ENCODE peak calls at places on chromosomes 7 and 10, in five cellular contexts. G is CD8-positive, alpha-beta memory T cell; C is psoas muscle; H is tibial nerve; Z is IMR-90. R is an unnamed sample.

GRCh38 chr7:71155236-71155635 is 23.3 kb downstream of the GALNT17 start:
- DNase-seq in G (no peak), C (no peak), H (no peak), Z (no peak), R (no peak)

GRCh38 chr10:110398419-110399162 is 93.9 kb upstream of the SMNDC1 start:
- DNase-seq in G (no peak), C (no peak), H (no peak), Z (peak; percentile 98), R (peak; percentile 76)

GRCh38 chr7:138287549-138287948 is 172.5 kb upstream of the TRIM24 start:
- DNase-seq in G (no peak), C (no peak), H (no peak), Z (no peak), R (no peak)

GRCh38 chr7:84529480-84530205 is 335.1 kb upstream of the SEMA3A start:
- DNase-seq in G (no peak), C (no peak), H (no peak), Z (peak; percentile 83), R (no peak)

GRCh38 chr7:109246330-109247077 is 676.8 kb downstream of the DNAJB9 start:
- DNase-seq in G (no peak), C (no peak), H (no peak), Z (no peak), R (no peak)

GRCh38 chr7:1725766-1726630 is 55.9 kb downstream of the ELFN1 start:
- DNase-seq in G (no peak), C (no peak), H (no peak), Z (no peak), R (no peak)

GRCh38 chr10:116115797-116116196 is 157.2 kb downstream of the GFRA1 start:
- DNase-seq in G (no peak), C (no peak), H (no peak), Z (no peak), R (no peak)

GRCh38 chr10:23351914-23352313 is 7.3 kb upstream of the C10orf67 start:
- DNase-seq in G (no peak), C (no peak), H (no peak), Z (peak; percentile 83), R (no peak)

GRCh38 chr7:30159153-30159552 is 24.4 kb downstream of the MTURN start:
- DNase-seq in G (no peak), C (no peak), H (no peak), Z (no peak), R (no peak)

GRCh38 chr10:130723704-130724103 is 587.5 kb downstream of the GLRX3 start:
- DNase-seq in G (no peak), C (no peak), H (no peak), Z (no peak), R (no peak)

GRCh38 chr7:155216475-155217272 is 81.0 kb upstream of the INSIG1 start:
- DNase-seq in G (no peak), C (no peak), H (no peak), Z (peak; percentile 29), R (peak; percentile 37)

GRCh38 chr7:40008218-40008815 is 58.3 kb downstream of the CDK13 start:
- DNase-seq in G (no peak), C (no peak), H (no peak), Z (peak; percentile 89), R (no peak)

GRCh38 chr7:518630-519428 is 817 bp downstream of the PDGFA start:
- DNase-seq in G (no peak), C (peak; percentile 88), H (peak; percentile 41), Z (peak; percentile 71), R (peak; percentile 91)

GRCh38 chr10:119867317-119867716 is 5.3 kb downstream of the MCMBP start:
- DNase-seq in G (no peak), C (no peak), H (no peak), Z (no peak), R (no peak)

GRCh38 chr10:119863951-119864565 is 8.6 kb downstream of the MCMBP start:
- DNase-seq in G (no peak), C (no peak), H (no peak), Z (no peak), R (no peak)

GRCh38 chr10:119860866-119861601 is 11.6 kb downstream of the MCMBP start:
- DNase-seq in G (no peak), C (no peak), H (no peak), Z (no peak), R (no peak)

GRCh38 chr10:119862524-119862923 is 10.1 kb downstream of the MCMBP start:
- DNase-seq in G (no peak), C (no peak), H (no peak), Z (no peak), R (no peak)

GRCh38 chr10:119865699-119866240 is 6.9 kb downstream of the MCMBP start:
- DNase-seq in G (no peak), C (no peak), H (no peak), Z (no peak), R (no peak)
- H3K4me1 ChIP-seq in G (peaks cover 16% of the 10 kb centered on the region), C (peaks cover 8% of the 10 kb centered on the region), H (peaks cover 40% of the 10 kb centered on the region), Z (peaks cover 2% of the 10 kb centered on the region), R (peaks cover 3% of the 10 kb centered on the region)

DNA sequence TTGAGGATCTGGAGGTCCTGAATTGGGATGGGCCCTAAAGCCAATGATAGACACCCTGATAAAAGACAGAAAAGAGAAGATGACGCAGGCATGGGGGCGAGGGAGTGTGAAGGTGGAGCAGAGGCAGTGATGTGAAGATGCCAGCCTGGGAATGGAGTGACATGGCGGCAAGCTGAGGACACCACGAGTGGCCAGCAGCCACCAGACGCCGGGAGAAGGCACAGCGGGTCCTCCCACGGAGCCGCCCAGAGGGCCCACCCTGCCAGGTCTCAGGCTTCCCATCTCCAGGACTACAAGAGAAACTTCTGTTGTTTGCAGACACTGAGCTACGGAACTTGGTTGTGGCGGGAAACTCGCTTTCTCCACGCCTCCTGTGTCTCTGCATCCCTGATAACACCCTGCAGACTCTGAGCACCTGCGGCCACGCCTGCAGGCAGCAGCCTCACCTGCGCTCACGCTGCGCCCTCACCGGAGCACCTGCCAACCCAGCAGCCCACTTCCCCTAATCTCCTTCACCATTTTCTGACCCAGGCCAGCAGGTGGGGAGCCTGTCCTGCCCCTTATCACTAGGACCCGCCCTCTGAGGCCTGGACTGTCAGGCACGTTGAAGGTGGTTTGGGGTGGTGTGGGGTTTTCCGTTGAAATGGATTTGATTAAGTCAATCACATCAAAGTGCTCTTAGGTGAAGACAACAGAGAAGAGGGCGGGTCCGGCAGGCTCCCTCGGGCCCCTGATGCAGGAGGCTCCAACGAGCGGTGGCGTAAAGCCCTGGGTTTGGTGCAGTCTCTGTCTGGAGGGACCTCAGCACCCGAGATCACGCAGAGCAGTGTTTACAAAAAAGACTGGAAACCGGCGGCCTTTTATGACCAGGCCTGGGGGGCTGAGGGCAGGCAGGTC is 45.2 kb downstream of the DPYSL4 start:
- DNase-seq in G (no peak), C (no peak), H (no peak), Z (no peak), R (no peak)
- H3K4me3 ChIP-seq in G (no peak overlapping the region), C (no peak overlapping the region), H (no peak overlapping the region), Z (no peak overlapping the region), R (no peak overlapping the region)

GRCh38 chr10:29806350-29806788 is 171.6 kb upstream of the SVIL start:
- DNase-seq in G (no peak), C (no peak), H (no peak), Z (peak; percentile 74), R (no peak)
- H3K27ac ChIP-seq in G (no peak overlapping the region), C (peak overlapping the region; percentile 98), H (no peak overlapping the region), Z (peak overlapping the region; percentile 65), R (no peak overlapping the region)

DNA sequence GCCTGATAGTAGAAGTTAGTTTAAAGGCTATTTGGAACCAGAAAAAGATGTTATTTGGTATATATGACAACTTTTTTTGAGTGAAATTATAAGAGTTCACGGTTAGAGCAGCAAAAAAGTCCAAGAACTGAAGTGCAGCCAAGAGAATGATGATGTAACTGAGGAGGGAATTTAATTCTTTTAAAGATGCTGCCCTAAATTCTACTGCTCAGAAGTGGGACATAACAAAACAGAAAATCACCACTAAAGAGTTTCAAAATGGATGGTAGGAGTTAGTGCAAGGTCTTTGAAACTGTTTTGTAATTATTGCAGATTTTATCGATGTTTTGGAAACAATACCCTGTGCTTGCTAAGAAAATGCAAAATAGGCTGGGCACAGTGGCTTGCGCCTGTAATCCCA is 6.5 kb downstream of the SAMD8 start:
- DNase-seq in G (no peak), C (no peak), H (no peak), Z (peak; percentile 40), R (no peak)
- H3K4me1 ChIP-seq in G (peaks cover 11% of the 10 kb centered on the region), C (peaks cover 93% of the 10 kb centered on the region), H (peaks cover 67% of the 10 kb centered on the region), Z (peaks cover 5% of the 10 kb centered on the region), R (no peaks in the 10 kb centered on the region)

GRCh38 chr7:2726316-2727018 is 38.5 kb downstream of the AMZ1 start:
- DNase-seq in G (no peak), C (peak; percentile 52), H (no peak), Z (no peak), R (peak; percentile 44)
- H3K4me3 ChIP-seq in G (no peak overlapping the region), C (no peak overlapping the region), H (no peak overlapping the region), Z (no peak overlapping the region), R (no peak overlapping the region)

GRCh38 chr10:3914702-3915101 is 129.7 kb upstream of the KLF6 start:
- DNase-seq in G (no peak), C (no peak), H (no peak), Z (no peak), R (no peak)
- H3K27ac ChIP-seq in G (no peak overlapping the region), C (no peak overlapping the region), H (no peak overlapping the region), Z (no peak overlapping the region), R (no peak overlapping the region)

DNA sequence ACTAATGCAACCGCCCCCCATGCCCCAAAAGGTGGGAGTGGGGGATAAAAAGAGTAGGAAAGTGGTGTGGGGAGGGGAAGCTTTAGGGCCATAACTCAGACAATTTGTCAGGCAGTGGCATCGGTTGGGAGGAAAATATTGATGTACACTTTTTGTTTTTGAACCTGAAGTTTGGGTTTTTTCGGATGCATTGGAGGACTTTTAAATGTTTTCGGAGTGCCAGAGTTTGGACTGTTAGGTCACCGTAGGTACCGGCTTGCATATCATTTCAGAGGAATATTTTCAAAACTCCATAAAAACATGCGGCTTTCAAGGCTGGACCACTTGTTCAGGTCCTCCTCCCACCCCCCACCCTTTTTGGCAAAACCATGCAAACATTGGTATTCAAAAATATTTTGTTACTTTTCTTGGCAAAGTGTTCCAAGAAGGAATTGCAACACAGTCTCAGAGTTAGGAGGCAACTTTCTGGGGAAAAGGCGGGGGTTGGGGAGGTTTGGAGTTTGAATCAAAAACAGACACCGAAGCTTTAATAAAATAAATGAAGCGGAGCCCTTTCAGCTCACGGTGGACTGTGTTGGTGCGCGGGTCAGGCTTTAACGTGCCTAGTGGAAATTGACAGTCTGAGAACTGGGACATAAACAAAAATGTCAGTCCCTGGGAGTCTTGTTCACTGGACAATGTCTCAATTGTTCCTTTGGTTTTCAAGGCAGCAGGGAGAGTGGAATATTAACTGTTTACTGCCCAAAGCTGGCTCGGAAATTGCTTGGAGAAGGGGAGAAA is 109.1 kb downstream of the TCF7L2 start:
- DNase-seq in G (no peak), C (no peak), H (peak; percentile 62), Z (peak; percentile 71), R (no peak)
- H3K4me1 ChIP-seq in G (peaks cover 12% of the 10 kb centered on the region), C (peaks cover 22% of the 10 kb centered on the region), H (peaks cover 88% of the 10 kb centered on the region), Z (peaks cover 37% of the 10 kb centered on the region), R (peaks cover 9% of the 10 kb centered on the region)

DNA sequence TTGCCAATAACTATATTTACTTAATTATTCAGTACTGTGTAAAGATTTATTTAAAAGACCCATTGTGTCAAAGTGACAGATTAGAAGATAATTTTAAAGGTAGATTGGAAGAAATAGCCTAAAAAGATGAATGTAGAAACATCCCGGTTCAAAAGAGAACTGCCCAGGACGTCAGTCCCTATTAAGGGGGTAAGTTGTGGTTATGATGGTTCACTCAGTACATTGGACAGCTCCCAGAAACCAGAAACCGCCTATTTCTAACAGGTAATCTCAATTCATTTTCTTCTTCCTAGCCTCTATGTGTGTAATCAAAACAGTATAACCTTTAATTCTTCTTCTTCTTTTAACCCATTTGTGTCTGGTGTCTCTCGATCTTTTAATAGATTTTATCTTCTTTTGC is 1.5 kb upstream of the FERD3L start:
- DNase-seq in G (no peak), C (no peak), H (no peak), Z (peak; percentile 46), R (no peak)
- H3K4me3 ChIP-seq in G (no peak overlapping the region), C (no peak overlapping the region), H (no peak overlapping the region), Z (no peak overlapping the region), R (no peak overlapping the region)